ENCODE peak calls at places on chromosomes 13 and 19, in five cellular contexts. X is GM23248, A is tibial artery, D is brain microvascular endothelial cell, P is ascending aorta. F is an unnamed sample. For H3K36me3, the result is how much of the 10 kb centered on the place peaks cover.

GRCh38 chr19:11450570-11451326 is 15.3 kb downstream of the PRKCSH start:
- DNase-seq in A (no peak), D (no peak), X (no peak), P (no peak), F (no peak)

GRCh38 chr13:40777957-40778235 is 6.9 kb upstream of the MRPS31 start:
- DNase-seq in P (no peak), X (no peak), A (no peak), D (no peak), F (no peak)

GRCh38 chr13:40640845-40641458 is 25.5 kb downstream of the FOXO1 start:
- DNase-seq in P (no peak), X (no peak), A (no peak), D (no peak), F (no peak)

GRCh38 chr19:52748336-52748950 is 13.6 kb upstream of the ZNF611 start:
- DNase-seq in D (no peak), X (peak), P (no peak), A (peak), F (peak)

GRCh38 chr13:94829201-94829600 is 116.9 kb upstream of the SOX21 start:
- DNase-seq in X (no peak), P (no peak), A (no peak), D (no peak), F (no peak)

GRCh38 chr19:50890422-50891252 is 17.4 kb downstream of the KLK2 start:
- DNase-seq in P (no peak), D (peak), X (peak), A (no peak), F (no peak)

GRCh38 chr19:47013041-47013517 is 6.6 kb upstream of the NPAS1 start:
- DNase-seq in P (no peak), A (peak), X (peak), D (peak), F (peak)

GRCh38 chr19:15124572-15125231 is 17.5 kb downstream of the SYDE1 start:
- DNase-seq in P (no peak), D (no peak), A (no peak), X (peak), F (no peak)

GRCh38 chr13:102040812-102041211 is 361.0 kb downstream of the FGF14 start:
- DNase-seq in P (no peak), A (no peak), X (no peak), D (no peak), F (no peak)

GRCh38 chr19:30788105-30788765 is 416.1 kb downstream of the ZNF536 start:
- DNase-seq in A (no peak), D (no peak), X (no peak), P (no peak), F (no peak)

GRCh38 chr13:109592776-109593175 is 193.6 kb downstream of the IRS2 start:
- DNase-seq in A (no peak), D (no peak), X (no peak), P (no peak), F (no peak)

GRCh38 chr19:34171877-34172660 is at the start of gene LSM14A:
- DNase-seq in X (peak), D (peak), A (peak), P (peak), F (peak)

GRCh38 chr13:93320942-93321341 is 94.3 kb downstream of the GPC6 start:
- DNase-seq in D (no peak), X (peak), P (no peak), A (no peak), F (peak)

GRCh38 chr19:42424345-42424707 is 2.9 kb downstream of the LIPE start:
- DNase-seq in D (no peak), P (no peak), X (no peak), A (no peak), F (no peak)

GRCh38 chr13:73754727-73755292 is 379.4 kb downstream of the KLF12 start:
- DNase-seq in D (peak), P (no peak), A (no peak), X (peak), F (peak)

GRCh38 chr13:110289661-110290060 is 17.3 kb downstream of the COL4A1 start:
- DNase-seq in P (no peak), D (no peak), A (no peak), X (no peak), F (no peak)

GRCh38 chr13:99322297-99323103 is 15.3 kb upstream of the GPR183 start:
- DNase-seq in D (peak), A (no peak), X (peak), P (no peak), F (no peak)

GRCh38 chr19:29612121-29612520 is 6.0 kb downstream of the POP4 start:
- DNase-seq in A (no peak), D (no peak), X (no peak), P (no peak), F (no peak)

GRCh38 chr19:29610574-29611271 is 4.6 kb downstream of the POP4 start:
- DNase-seq in A (peak), P (no peak), D (peak), X (peak), F (peak)

GRCh38 chr19:29614046-29614445 is 8.0 kb downstream of the POP4 start:
- DNase-seq in A (no peak), P (no peak), D (no peak), X (no peak), F (no peak)

GRCh38 chr19:29614780-29615179 is 8.7 kb downstream of the POP4 start:
- DNase-seq in D (no peak), P (no peak), X (no peak), A (no peak), F (no peak)

GRCh38 chr19:29612801-29613595 is 6.9 kb downstream of the POP4 start:
- DNase-seq in A (no peak), P (no peak), D (no peak), X (no peak), F (no peak)
- H3K36me3 ChIP-seq in A (half or more), P (under half), D (under half), X (under half), F (under half)

DNA sequence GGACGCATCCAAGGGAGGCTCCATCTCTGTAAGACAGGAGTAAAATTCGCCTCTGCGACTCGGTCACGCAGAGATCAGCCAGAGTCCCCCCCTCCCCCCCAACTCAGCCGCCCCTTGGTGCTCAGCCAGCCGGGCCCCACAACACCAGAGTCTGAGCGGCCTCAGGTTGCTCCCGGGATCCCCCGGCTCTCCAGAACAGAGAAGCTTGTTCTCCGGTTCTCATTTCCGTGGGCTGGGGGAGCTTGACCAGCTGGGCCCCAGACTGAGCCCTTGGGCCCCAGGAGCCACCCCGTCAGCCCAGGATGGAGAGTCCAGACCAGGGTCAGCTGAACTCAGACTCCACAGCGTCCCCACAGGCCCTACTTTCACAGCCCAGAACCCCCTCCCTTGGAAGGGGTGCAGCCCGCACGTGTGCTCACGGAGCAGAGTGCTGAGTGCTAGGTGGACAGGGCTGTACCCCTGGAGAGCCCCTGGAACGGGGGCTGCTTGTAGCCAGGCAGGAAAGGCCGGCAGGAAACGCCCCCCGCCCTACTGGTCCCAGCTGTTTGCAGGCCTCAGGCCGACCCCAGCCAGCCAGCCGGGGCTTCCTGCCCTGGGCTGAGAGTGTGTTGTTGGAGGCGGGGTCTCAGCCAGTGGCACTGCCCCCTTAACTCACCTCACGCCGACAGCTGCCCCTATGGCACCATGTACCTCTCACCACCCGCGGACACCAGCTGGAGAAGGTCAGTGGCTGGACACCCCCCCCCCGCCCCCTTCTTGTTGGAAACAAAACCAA is 44.5 kb downstream of the COMP start:
- DNase-seq in P (no peak), A (no peak), X (no peak), D (no peak), F (no peak)
- H3K4me3 ChIP-seq in P (no peak), A (no peak), X (no peak), D (no peak), F (no peak)

GRCh38 chr19:703329-703650 is 5.4 kb upstream of the PALM start:
- DNase-seq in A (no peak), P (no peak), X (no peak), D (no peak), F (no peak)
- H3K27ac ChIP-seq in A (no peak), P (no peak), X (no peak), D (no peak), F (no peak)

GRCh38 chr19:4052993-4053422 is 13.7 kb downstream of the ZBTB7A start:
- DNase-seq in P (no peak), A (no peak), D (no peak), X (no peak), F (no peak)

GRCh38 chr19:4049432-4049831 is 17.3 kb downstream of the ZBTB7A start:
- DNase-seq in A (no peak), X (no peak), D (no peak), P (no peak), F (no peak)

GRCh38 chr19:4052114-4052992 is 14.3 kb downstream of the ZBTB7A start:
- DNase-seq in X (peak), A (no peak), D (no peak), P (no peak), F (no peak)

GRCh38 chr19:4053423-4054324 is 13.0 kb downstream of the ZBTB7A start:
- DNase-seq in X (peak), D (no peak), P (no peak), A (no peak), F (no peak)

DNA sequence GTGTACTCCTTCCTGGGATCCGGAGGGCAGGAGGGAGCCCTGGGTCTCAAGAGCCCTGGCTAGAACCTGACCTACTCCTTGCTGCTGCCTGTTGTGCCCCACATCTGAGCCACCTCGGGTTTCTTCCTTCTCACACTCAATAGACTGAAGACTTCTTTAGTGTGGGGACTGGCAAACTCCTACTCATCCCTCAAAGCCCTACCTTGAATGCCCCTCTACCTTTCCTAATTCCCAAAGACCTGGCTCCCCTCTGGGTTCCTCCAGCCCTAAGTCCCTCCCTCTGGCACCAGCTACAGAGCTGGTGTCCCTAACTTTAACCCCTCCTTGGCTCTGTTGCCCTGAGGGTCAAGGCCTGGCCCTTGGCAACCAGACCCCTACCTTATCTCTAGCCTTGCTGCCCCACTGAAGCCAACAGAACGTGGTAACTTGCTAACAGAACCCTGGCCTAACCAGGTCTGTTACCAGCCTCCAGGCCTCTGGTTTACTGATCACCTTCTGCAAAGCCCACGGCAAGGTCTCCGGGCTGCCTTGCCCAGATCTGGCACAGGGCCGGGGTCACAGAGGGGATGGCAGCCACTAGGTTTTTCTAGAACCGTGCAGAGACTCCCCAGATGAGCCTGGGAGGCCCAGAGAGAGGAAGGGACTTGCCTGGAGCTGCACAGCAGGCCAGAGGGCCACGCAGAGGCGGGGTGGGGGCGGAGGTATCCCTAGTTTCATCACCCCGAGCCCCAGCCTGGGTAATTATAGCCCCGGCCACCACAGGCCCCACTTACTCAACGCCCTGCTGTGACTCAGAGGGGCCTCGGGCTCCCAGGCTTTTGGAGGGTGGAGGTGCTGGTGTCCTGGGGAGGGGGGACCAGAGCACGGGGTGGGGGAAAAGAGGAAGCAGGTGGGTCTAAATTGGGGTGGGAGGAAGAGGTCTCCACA is 15.3 kb downstream of the ZBTB7A start:
- DNase-seq in X (peak), A (no peak), P (no peak), D (peak), F (no peak)
- H3K36me3 ChIP-seq in X (under half), A (half or more), P (half or more), D (half or more), F (under half)

GRCh38 chr19:2081873-2082810 is 14.0 kb downstream of the MOB3A start:
- DNase-seq in P (no peak), A (no peak), X (no peak), D (no peak), F (no peak)

GRCh38 chr19:2077833-2078619 is 18.1 kb downstream of the MOB3A start:
- DNase-seq in A (no peak), P (no peak), D (no peak), X (no peak), F (no peak)

GRCh38 chr19:2080336-2080988 is 15.7 kb downstream of the MOB3A start:
- DNase-seq in P (no peak), X (no peak), A (no peak), D (no peak), F (no peak)

GRCh38 chr19:2079076-2079864 is 16.9 kb downstream of the MOB3A start:
- DNase-seq in P (no peak), A (no peak), D (no peak), X (no peak), F (no peak)

GRCh38 chr19:2079865-2080301 is 16.2 kb downstream of the MOB3A start:
- DNase-seq in P (no peak), X (no peak), D (no peak), A (no peak), F (no peak)
- H3K4me3 ChIP-seq in P (no peak), X (no peak), D (no peak), A (no peak), F (no peak)

DNA sequence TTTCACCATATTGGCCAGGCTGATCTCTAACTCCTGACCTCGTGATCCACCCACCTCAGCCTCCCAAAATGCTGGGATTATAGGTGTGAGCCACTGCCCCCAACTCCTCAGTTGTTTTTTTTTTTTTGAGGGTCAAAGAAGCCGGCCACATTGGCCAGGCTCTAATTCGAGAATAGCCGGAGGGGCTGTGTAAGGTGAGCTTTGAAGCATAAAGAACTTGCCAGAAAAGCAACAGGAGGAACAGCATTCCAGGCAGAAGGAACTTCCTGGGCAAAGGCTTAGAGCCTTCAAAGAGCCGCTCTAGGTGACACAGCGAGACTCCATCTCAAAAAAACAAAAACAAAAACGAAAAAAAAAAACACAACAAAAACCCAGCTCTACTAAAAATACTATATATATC is 1.2 kb upstream of the BABAM1 start:
- DNase-seq in X (no peak), P (no peak), D (no peak), A (no peak), F (no peak)
- H3K27ac ChIP-seq in X (no peak), P (no peak), D (no peak), A (peak), F (no peak)

GRCh38 chr13:60268203-60268555 is 104.5 kb upstream of the DIAPH3 start:
- DNase-seq in A (no peak), D (no peak), X (no peak), P (no peak), F (no peak)

GRCh38 chr13:60275208-60275607 is 111.5 kb upstream of the DIAPH3 start:
- DNase-seq in X (no peak), D (no peak), P (no peak), A (no peak), F (no peak)

GRCh38 chr13:60274664-60275063 is 110.9 kb upstream of the DIAPH3 start:
- DNase-seq in P (no peak), X (no peak), A (no peak), D (no peak), F (no peak)

DNA sequence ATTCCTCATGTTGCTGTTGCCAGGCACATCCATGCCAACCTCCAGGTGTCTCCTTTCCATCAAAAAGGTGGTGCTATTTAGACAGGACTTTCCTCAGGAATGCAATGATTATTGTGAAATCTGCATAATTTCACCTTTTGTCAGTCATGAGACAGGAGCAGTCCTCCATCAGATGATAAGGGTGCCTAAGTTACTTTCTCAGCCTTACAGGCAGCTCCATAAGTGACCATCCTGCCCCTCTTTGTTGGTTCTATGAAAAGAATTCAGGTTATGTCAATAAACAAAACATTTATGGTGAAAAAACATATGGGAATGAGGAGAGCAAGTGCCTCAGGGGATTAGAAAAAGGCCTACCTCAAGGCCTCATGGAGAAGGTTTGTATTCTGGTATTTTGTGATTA is 110.2 kb upstream of the DIAPH3 start:
- DNase-seq in A (no peak), P (no peak), X (no peak), D (no peak), F (no peak)
- H3K36me3 ChIP-seq in A (under half), P (under half), X (under half), D (under half), F (under half)

GRCh38 chr19:49614096-49614857 is 23.3 kb downstream of the PRR12 start:
- DNase-seq in D (peak), A (no peak), X (peak), P (no peak), F (no peak)
- H3K4me3 ChIP-seq in D (peak), A (no peak), X (peak), P (no peak), F (no peak)

F was measured in A673.